ENCODE peak calls at places on chromosomes 1 and 21, in seven cellular contexts. One of them, this sample, is unnamed.

GRCh38 chr1:76547916-76548315 is 319.4 kb upstream of the ST6GALNAC5 start:
- DNase-seq in PC-3: no peak
- DNase-seq in mammary epithelial cell: no peak
- DNase-seq in IMR-90: no peak
- DNase-seq in GM23248: no peak
- DNase-seq in HCT116: no peak
- DNase-seq in fibroblast of lung: no peak
- DNase-seq in this sample: no peak

GRCh38 chr1:9129391-9130041 is 614 bp upstream of the GPR157 start:
- DNase-seq in mammary epithelial cell: peak
- DNase-seq in GM23248: peak
- DNase-seq in IMR-90: no peak
- DNase-seq in fibroblast of lung: peak
- DNase-seq in HCT116: peak
- DNase-seq in PC-3: peak
- DNase-seq in this sample: peak

GRCh38 chr1:160099716-160100375 is 1.4 kb upstream of the IGSF8 start:
- DNase-seq in HCT116: no peak
- DNase-seq in PC-3: no peak
- DNase-seq in fibroblast of lung: no peak
- DNase-seq in mammary epithelial cell: no peak
- DNase-seq in IMR-90: no peak
- DNase-seq in GM23248: no peak
- DNase-seq in this sample: no peak

GRCh38 chr1:185325413-185325812 is 8.4 kb upstream of the IVNS1ABP start:
- DNase-seq in PC-3: no peak
- DNase-seq in fibroblast of lung: no peak
- DNase-seq in mammary epithelial cell: no peak
- DNase-seq in IMR-90: no peak
- DNase-seq in HCT116: no peak
- DNase-seq in GM23248: no peak
- DNase-seq in this sample: no peak

GRCh38 chr1:2087766-2088165 is 37.6 kb downstream of the PRKCZ start:
- DNase-seq in HCT116: no peak
- DNase-seq in mammary epithelial cell: no peak
- DNase-seq in fibroblast of lung: no peak
- DNase-seq in GM23248: no peak
- DNase-seq in PC-3: no peak
- DNase-seq in IMR-90: no peak
- DNase-seq in this sample: no peak

GRCh38 chr1:25182629-25183028 is 49.7 kb downstream of the SYF2 start:
- DNase-seq in PC-3: peak
- DNase-seq in HCT116: no peak
- DNase-seq in IMR-90: peak
- DNase-seq in GM23248: peak
- DNase-seq in fibroblast of lung: peak
- DNase-seq in mammary epithelial cell: peak
- DNase-seq in this sample: no peak

GRCh38 chr1:98870959-98871903 is 133.4 kb downstream of the PLPPR5 start:
- DNase-seq in PC-3: no peak
- DNase-seq in mammary epithelial cell: peak
- DNase-seq in GM23248: no peak
- DNase-seq in HCT116: no peak
- DNase-seq in IMR-90: no peak
- DNase-seq in fibroblast of lung: peak
- DNase-seq in this sample: peak

GRCh38 chr1:167229719-167230385 is 9.2 kb downstream of the POU2F1 start:
- DNase-seq in fibroblast of lung: no peak
- DNase-seq in IMR-90: no peak
- DNase-seq in GM23248: no peak
- DNase-seq in PC-3: peak
- DNase-seq in HCT116: no peak
- DNase-seq in mammary epithelial cell: no peak
- DNase-seq in this sample: no peak

GRCh38 chr1:85224734-85225623 is 24.2 kb upstream of the SYDE2 start:
- DNase-seq in IMR-90: peak
- DNase-seq in PC-3: peak
- DNase-seq in GM23248: no peak
- DNase-seq in fibroblast of lung: no peak
- DNase-seq in HCT116: no peak
- DNase-seq in mammary epithelial cell: peak
- DNase-seq in this sample: no peak

GRCh38 chr21:26432410-26432809 is 140.7 kb downstream of the CYYR1 start:
- DNase-seq in mammary epithelial cell: no peak
- DNase-seq in GM23248: no peak
- DNase-seq in fibroblast of lung: no peak
- DNase-seq in IMR-90: no peak
- DNase-seq in PC-3: no peak
- DNase-seq in HCT116: no peak
- DNase-seq in this sample: no peak
- H3K4me2 ChIP-seq in mammary epithelial cell: no peak
- H3K4me2 ChIP-seq in GM23248: no peak
- H3K4me2 ChIP-seq in fibroblast of lung: no peak
- H3K4me2 ChIP-seq in IMR-90: no peak
- H3K4me2 ChIP-seq in PC-3: no peak
- H3K4me2 ChIP-seq in HCT116: no peak
- H3K4me2 ChIP-seq in this sample: no peak

GRCh38 chr1:12088607-12089006 is 25.5 kb downstream of the TNFRSF8 start:
- DNase-seq in HCT116: no peak
- DNase-seq in fibroblast of lung: no peak
- DNase-seq in PC-3: no peak
- DNase-seq in IMR-90: no peak
- DNase-seq in GM23248: no peak
- DNase-seq in mammary epithelial cell: no peak
- DNase-seq in this sample: no peak
- H3K4me2 ChIP-seq in HCT116: no peak
- H3K4me2 ChIP-seq in fibroblast of lung: no peak
- H3K4me2 ChIP-seq in PC-3: no peak
- H3K4me2 ChIP-seq in IMR-90: no peak
- H3K4me2 ChIP-seq in GM23248: no peak
- H3K4me2 ChIP-seq in mammary epithelial cell: no peak
- H3K4me2 ChIP-seq in this sample: no peak

DNA sequence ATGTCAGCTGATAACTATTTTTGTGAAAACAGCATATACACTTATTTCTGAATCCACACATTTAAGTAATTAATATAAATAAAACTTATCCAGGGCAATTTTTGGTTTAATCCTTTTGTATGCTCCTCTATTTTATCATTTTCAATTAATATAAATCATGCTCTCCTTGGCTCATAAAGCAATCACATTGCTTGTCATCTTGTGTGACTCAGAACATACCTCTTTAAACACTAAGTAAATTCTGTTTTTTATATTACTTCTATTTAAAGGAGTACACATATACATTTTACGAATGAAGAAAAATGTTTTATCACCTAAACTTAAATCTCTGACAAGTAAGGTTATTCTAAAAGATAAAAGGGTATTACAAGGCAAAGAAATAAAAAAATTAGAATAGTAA is 175.3 kb downstream of the USH2A start:
- DNase-seq in IMR-90: peak
- DNase-seq in GM23248: no peak
- DNase-seq in PC-3: peak
- DNase-seq in mammary epithelial cell: no peak
- DNase-seq in HCT116: no peak
- DNase-seq in fibroblast of lung: no peak
- DNase-seq in this sample: no peak
- H3K4me2 ChIP-seq in IMR-90: no peak
- H3K4me2 ChIP-seq in GM23248: no peak
- H3K4me2 ChIP-seq in PC-3: no peak
- H3K4me2 ChIP-seq in mammary epithelial cell: no peak
- H3K4me2 ChIP-seq in HCT116: no peak
- H3K4me2 ChIP-seq in fibroblast of lung: no peak
- H3K4me2 ChIP-seq in this sample: no peak

DNA sequence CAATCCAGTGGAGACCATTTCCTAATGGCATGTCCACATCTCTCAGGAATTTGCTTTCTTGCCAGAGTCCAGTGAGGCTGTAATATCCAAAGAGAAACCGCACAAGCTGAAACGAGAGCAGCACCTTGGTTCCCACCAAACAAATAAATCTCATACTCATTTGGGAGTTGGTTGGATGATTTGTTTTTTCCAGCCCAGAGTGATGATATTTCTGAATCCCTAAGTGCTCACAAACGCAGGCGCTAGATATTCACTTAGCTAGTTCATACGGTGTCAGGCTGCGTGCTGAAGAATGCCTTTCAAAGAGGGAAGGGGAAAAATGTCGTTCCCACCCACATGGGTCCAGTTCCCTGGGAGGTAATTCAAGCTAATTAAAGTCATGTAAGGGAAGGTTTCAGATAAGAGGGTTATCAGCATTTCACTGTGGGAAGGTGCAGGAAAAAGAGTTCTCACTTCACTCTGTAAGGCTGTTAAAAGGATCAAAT is 19.6 kb downstream of the DPT start:
- DNase-seq in fibroblast of lung: peak
- DNase-seq in GM23248: peak
- DNase-seq in HCT116: no peak
- DNase-seq in PC-3: no peak
- DNase-seq in mammary epithelial cell: peak
- DNase-seq in IMR-90: peak
- DNase-seq in this sample: no peak
- H3K4me2 ChIP-seq in fibroblast of lung: peak
- H3K4me2 ChIP-seq in GM23248: peak
- H3K4me2 ChIP-seq in HCT116: no peak
- H3K4me2 ChIP-seq in PC-3: peak
- H3K4me2 ChIP-seq in mammary epithelial cell: peak
- H3K4me2 ChIP-seq in IMR-90: no peak
- H3K4me2 ChIP-seq in this sample: no peak

GRCh38 chr1:175067707-175068106 is at the start of gene TNN:
- DNase-seq in IMR-90: no peak
- DNase-seq in GM23248: no peak
- DNase-seq in fibroblast of lung: no peak
- DNase-seq in PC-3: no peak
- DNase-seq in HCT116: no peak
- DNase-seq in mammary epithelial cell: no peak
- DNase-seq in this sample: no peak
- H3K4me2 ChIP-seq in IMR-90: no peak
- H3K4me2 ChIP-seq in GM23248: no peak
- H3K4me2 ChIP-seq in fibroblast of lung: no peak
- H3K4me2 ChIP-seq in PC-3: no peak
- H3K4me2 ChIP-seq in HCT116: no peak
- H3K4me2 ChIP-seq in mammary epithelial cell: no peak
- H3K4me2 ChIP-seq in this sample: no peak